ENCODE peak calls at places on chromosome 3, in eight cellular contexts. Z, I, U, G, O, H, S and E are unnamed samples.

GRCh38 chr3:29171583-29171990 is 109.3 kb upstream of the RBMS3 start:
- DNase-seq in Z (no peak), U (peak; percentile 56), G (no peak), H (no peak), I (no peak), O (peak; percentile 57), S (no peak), E (no peak)

GRCh38 chr3:142886938-142887337 is 1.9 kb downstream of the PCOLCE2 start:
- DNase-seq in S (no peak), I (no peak), G (no peak), H (no peak), O (peak; percentile 55), U (no peak), Z (no peak), E (no peak)

GRCh38 chr3:178847170-178847569 is 224.4 kb downstream of the ZMAT3 start:
- DNase-seq in S (no peak), I (no peak), O (no peak), Z (no peak), G (no peak), U (no peak), H (no peak), E (no peak)

GRCh38 chr3:18494251-18494650 is 69.1 kb upstream of the SATB1 start:
- DNase-seq in U (no peak), H (no peak), O (no peak), I (no peak), S (no peak), G (no peak), Z (no peak), E (no peak)

GRCh38 chr3:174859756-174860155 is 622 bp downstream of the NAALADL2 start:
- DNase-seq in O (no peak), G (no peak), I (no peak), H (no peak), U (no peak), S (no peak), Z (no peak), E (no peak)

GRCh38 chr3:127729556-127730056 is 56.9 kb downstream of the ABTB1 start:
- DNase-seq in H (no peak), I (no peak), O (no peak), Z (no peak), G (no peak), S (no peak), U (no peak), E (no peak)

GRCh38 chr3:46603461-46604062 is 8.8 kb upstream of the FAM240A start:
- DNase-seq in G (no peak), H (no peak), I (no peak), Z (no peak), U (no peak), S (no peak), O (no peak), E (no peak)

GRCh38 chr3:71083726-71084131 is 499.8 kb downstream of the FOXP1 start:
- DNase-seq in I (no peak), Z (no peak), S (no peak), O (no peak), H (peak; percentile 42), U (no peak), G (no peak), E (peak; percentile 39)

GRCh38 chr3:10836676-10837075 is 20.6 kb downstream of the SLC6A11 start:
- DNase-seq in I (no peak), U (no peak), H (no peak), G (no peak), O (no peak), S (no peak), Z (no peak), E (no peak)

GRCh38 chr3:127678611-127679533 is 6.1 kb downstream of the ABTB1 start:
- DNase-seq in G (peak; percentile 37), I (peak; percentile 6), U (no peak), H (no peak), Z (no peak), O (no peak), S (peak; percentile 15), E (no peak)

GRCh38 chr3:61841111-61841845 is 279.9 kb downstream of the PTPRG start:
- DNase-seq in U (peak; percentile 78), G (no peak), O (no peak), H (no peak), S (no peak), I (no peak), Z (no peak), E (no peak)

GRCh38 chr3:194468086-194468485 is 18.7 kb downstream of the ATP13A3 start:
- DNase-seq in U (no peak), Z (no peak), O (no peak), G (no peak), S (no peak), H (no peak), I (no peak), E (no peak)

GRCh38 chr3:12301031-12301430 is 12.2 kb downstream of the PPARG start:
- DNase-seq in S (no peak), Z (no peak), H (no peak), G (no peak), U (no peak), O (no peak), I (no peak), E (no peak)